ENCODE peak calls at places on chromosomes 16 and 17, in four cellular contexts. H, Q, V and B are unnamed samples. For H3K27me3, the result is how much of the 10 kb centered on the place peaks cover.

GRCh38 chr17:75011788-75012319 is 616 bp upstream of the MRPL58 start:
- DNase-seq in H (peak), Q (no peak), V (peak), B (peak)

GRCh38 chr16:29925805-29926674 is at the start of gene KCTD13:
- DNase-seq in H (peak), Q (peak), V (peak), B (peak)

GRCh38 chr17:58335779-58336455 is 7.3 kb upstream of the TSPOAP1 start:
- DNase-seq in H (no peak), Q (no peak), V (no peak), B (peak)

GRCh38 chr16:29321000-29321393 is 85.5 kb downstream of the NPIPB11 start:
- DNase-seq in H (no peak), Q (no peak), V (no peak), B (no peak)

GRCh38 chr17:17117923-17118322 is 75.7 kb downstream of the MPRIP start:
- DNase-seq in H (no peak), Q (no peak), V (no peak), B (no peak)

GRCh38 chr16:89308391-89309333 is 91.2 kb downstream of the ZNF778 start:
- DNase-seq in H (no peak), Q (no peak), V (no peak), B (no peak)

GRCh38 chr17:40598928-40599627 is 33.8 kb upstream of the CCR7 start:
- DNase-seq in H (no peak), Q (no peak), V (peak), B (no peak)

GRCh38 chr17:27327871-27328270 is 34.0 kb downstream of the WSB1 start:
- DNase-seq in H (no peak), Q (no peak), V (no peak), B (no peak)

GRCh38 chr16:66427871-66428681 is 981 bp downstream of the BEAN1 start:
- DNase-seq in H (no peak), Q (no peak), V (no peak), B (no peak)

GRCh38 chr17:12726131-12726530 is 60.4 kb downstream of the MYOCD start:
- DNase-seq in H (no peak), Q (no peak), V (no peak), B (no peak)

GRCh38 chr17:78762007-78762406 is 20.1 kb downstream of the CYTH1 start:
- DNase-seq in H (no peak), Q (no peak), V (no peak), B (no peak)

GRCh38 chr17:40782450-40782849 is at the start of gene KRT27:
- DNase-seq in H (no peak), Q (no peak), V (no peak), B (no peak)

GRCh38 chr16:68146583-68146982 is 61.4 kb downstream of the NFATC3 start:
- DNase-seq in H (no peak), Q (no peak), V (peak), B (no peak)

DNA sequence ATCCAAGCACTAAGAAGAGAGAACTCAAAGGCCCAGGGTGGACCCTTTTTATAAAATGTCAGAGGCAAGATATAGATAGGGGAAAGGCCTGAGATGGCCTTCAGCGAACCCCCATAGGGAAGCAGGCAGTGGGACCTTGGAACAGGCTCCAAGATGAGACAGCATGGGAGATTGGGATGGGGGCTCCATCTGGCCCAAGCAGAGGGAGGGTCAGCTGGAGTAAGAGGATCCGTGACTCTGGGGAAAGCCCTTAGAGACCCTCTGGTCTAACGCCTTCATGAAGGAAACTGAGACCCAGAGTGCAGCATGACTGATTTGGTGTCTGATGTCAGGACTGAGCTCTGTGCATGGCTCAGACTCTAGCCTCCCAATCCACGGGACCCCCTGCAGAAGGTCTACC is 30.8 kb downstream of the C17orf100 start:
- DNase-seq in H (no peak), Q (no peak), V (no peak), B (peak)
- H3K27me3 ChIP-seq in H (under half), Q (under half), V (under half), B (under half)

GRCh38 chr16:1333854-1334719 is 642 bp downstream of the BAIAP3 start:
- DNase-seq in H (no peak), Q (no peak), V (no peak), B (no peak)

GRCh38 chr16:1330931-1331711 is 2.3 kb upstream of the BAIAP3 start:
- DNase-seq in H (no peak), Q (no peak), V (no peak), B (no peak)

GRCh38 chr16:1331712-1332617 is 1.5 kb upstream of the BAIAP3 start:
- DNase-seq in H (peak), Q (no peak), V (peak), B (peak)

GRCh38 chr16:1333149-1333812 is at the start of gene BAIAP3:
- DNase-seq in H (no peak), Q (no peak), V (no peak), B (no peak)

DNA sequence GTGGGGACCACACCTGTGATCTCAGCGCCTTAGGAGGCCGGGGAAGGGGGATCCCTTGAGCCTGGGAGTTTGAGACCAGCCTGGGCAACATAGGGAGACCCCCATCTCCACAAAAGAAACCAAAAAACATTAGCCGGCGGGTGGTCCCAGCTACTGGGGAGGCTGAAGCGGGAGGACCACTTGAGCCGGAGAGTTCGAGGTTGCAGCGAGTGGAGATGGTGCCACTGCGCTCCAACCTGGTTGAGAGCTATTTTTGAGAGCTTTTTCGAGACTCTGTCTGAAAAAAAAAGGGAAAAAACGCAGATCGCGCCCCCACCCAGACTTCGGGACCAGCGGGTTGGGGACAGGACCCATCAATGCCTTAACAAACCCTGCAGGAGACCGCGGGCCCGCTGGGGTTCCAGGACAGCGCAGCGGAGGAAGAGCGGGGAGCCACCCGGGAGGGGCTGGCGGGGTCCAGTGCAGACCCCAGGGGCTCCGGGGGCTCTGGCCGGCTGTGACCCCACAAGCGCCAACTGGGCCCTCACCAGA is 762 bp upstream of the BAIAP3 start:
- DNase-seq in H (no peak), Q (no peak), V (no peak), B (no peak)
- H3K27me3 ChIP-seq in H (half or more), Q (half or more), V (under half), B (under half)

DNA sequence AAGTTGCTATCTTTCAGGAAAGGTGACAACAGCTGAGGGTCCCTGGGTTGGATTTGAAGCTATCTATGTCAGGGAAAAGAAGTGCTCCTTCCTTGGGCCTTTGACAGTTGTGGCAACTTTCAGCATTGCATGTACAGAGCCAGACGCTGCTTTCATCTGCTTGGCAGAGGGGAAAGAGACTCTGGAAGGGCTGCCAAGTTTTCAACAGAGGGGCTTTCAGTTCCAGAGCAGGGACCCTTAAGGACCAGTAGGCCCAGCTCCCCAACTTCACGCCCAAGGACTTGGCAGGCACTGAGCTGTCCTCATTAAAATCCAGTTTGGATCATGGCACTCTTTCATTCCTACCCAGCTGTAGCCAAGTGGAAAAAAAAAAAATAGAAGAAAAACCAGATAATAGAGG is 702.4 kb upstream of the CDH8 start:
- DNase-seq in H (no peak), Q (no peak), V (no peak), B (no peak)
- H3K27me3 ChIP-seq in H (under half), Q (under half), V (under half), B (under half)

GRCh38 chr17:45837603-45838002 is 7.1 kb upstream of the SPPL2C start:
- DNase-seq in H (no peak), Q (no peak), V (no peak), B (no peak)
- H3K27me3 ChIP-seq in H (under half), Q (under half), V (under half), B (under half)

GRCh38 chr16:75911896-75912295 is 185.6 kb upstream of the CPHXL start:
- DNase-seq in H (no peak), Q (no peak), V (no peak), B (no peak)

GRCh38 chr16:75922250-75922649 is 196.0 kb upstream of the CPHXL start:
- DNase-seq in H (no peak), Q (no peak), V (no peak), B (no peak)

GRCh38 chr16:75921281-75921680 is 195.0 kb upstream of the CPHXL start:
- DNase-seq in H (peak), Q (no peak), V (no peak), B (no peak)

GRCh38 chr16:75919664-75920063 is 193.4 kb upstream of the CPHXL start:
- DNase-seq in H (no peak), Q (no peak), V (no peak), B (no peak)

DNA sequence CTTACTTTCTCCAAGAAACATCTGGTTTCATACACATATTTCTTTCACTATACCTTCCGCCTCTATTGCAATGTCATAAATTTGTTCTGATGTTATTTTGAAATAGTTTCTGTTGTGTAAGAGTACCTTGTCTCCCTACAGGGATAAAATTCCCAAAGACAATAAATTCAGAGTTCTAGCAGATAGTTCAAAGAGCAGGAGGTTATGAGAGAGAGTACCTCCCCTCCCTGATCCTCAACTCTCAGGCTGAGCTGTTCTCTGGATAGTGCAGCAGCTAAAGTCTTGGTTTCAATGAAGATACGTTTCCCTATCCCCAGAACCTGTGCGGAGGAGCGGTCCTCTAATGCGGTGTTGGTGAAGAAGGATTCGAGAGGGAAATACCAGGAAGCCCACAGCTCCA is 190.1 kb upstream of the CPHXL start:
- DNase-seq in H (no peak), Q (no peak), V (no peak), B (no peak)
- H3K27me3 ChIP-seq in H (under half), Q (under half), V (under half), B (under half)

DNA sequence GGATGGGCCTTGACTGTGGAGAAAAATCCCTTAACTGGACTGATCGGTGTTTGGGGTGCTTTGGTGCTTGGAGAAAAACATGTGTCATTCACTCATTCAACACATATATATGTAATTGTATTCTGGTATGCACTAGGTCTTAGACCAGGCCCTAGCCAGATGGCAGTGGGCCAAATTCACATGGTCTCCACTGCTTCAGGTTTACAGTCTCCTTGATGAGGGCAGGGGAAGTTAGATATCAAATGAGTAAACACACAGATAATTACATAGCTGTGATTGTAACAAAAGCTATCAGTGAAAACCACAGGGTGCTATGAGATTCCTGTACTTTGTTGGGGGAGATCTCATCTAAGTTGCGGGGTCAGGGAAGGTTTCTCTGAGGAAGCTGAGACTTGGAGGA is 78.8 kb downstream of the WWP2 start:
- DNase-seq in H (no peak), Q (no peak), V (no peak), B (no peak)
- H3K27me3 ChIP-seq in H (under half), Q (under half), V (under half), B (under half)

GRCh38 chr16:79870016-79870886 is 269.7 kb upstream of the MAF start:
- DNase-seq in H (no peak), Q (no peak), V (no peak), B (no peak)

GRCh38 chr16:79874391-79874790 is 273.9 kb upstream of the MAF start:
- DNase-seq in H (no peak), Q (no peak), V (no peak), B (no peak)

GRCh38 chr16:79873825-79874224 is 273.3 kb upstream of the MAF start:
- DNase-seq in H (no peak), Q (no peak), V (no peak), B (no peak)

GRCh38 chr16:79869304-79870015 is 268.9 kb upstream of the MAF start:
- DNase-seq in H (no peak), Q (no peak), V (no peak), B (no peak)

DNA sequence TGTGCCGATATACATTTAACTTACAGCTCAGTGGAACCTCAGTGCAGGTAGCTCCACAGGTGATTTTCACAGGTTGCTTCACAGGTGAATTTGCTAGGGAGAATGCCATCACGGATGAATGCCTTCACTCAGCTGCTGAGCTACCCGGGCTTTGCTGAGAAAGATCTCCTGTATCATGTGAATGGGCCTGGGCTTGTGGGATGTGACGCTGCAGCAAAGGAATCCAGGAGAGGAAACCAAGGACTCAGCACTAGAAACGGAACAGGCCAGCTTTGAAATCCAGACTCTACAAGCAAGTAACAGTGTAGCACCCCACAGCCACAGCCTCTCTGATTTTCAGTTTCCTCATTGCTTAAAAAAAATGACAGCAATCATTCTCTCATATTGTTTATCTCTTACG is 271.4 kb upstream of the MAF start:
- DNase-seq in H (no peak), Q (no peak), V (no peak), B (no peak)
- H3K27me3 ChIP-seq in H (half or more), Q (under half), V (under half), B (under half)